ENCODE peak calls at places on chromosomes 3 and 15, in four cellular contexts. C is IMR-90, B is H1, U is H9. Q is an unnamed sample.

GRCh38 chr15:90512281-90512680 is 17.4 kb upstream of the CRTC3 start:
- DNase-seq in U (no peak), B (no peak), C (no peak), Q (no peak)

GRCh38 chr3:73324203-73325155 is 263.0 kb downstream of the EBLN2 start:
- DNase-seq in C (no peak), B (no peak), U (no peak), Q (peak; percentile 81)

GRCh38 chr3:187291512-187292132 is at the start of gene MASP1:
- DNase-seq in C (peak; percentile 38), U (peak; percentile 50), B (no peak), Q (peak; percentile 80)

GRCh38 chr15:58475573-58476524 is 44.1 kb downstream of the LIPC start:
- DNase-seq in U (no peak), C (peak; percentile 36), B (no peak), Q (no peak)

GRCh38 chr3:50211930-50212329 is 6.9 kb downstream of the SLC38A3 start:
- DNase-seq in U (no peak), B (no peak), C (peak; percentile 20), Q (no peak)

GRCh38 chr15:36458406-36458805 is 121.0 kb upstream of the CDIN1 start:
- DNase-seq in C (peak; percentile 57), U (no peak), B (no peak), Q (no peak)

GRCh38 chr3:88991496-88991895 is 115.9 kb upstream of the EPHA3 start:
- DNase-seq in B (no peak), U (no peak), C (peak; percentile 21), Q (no peak)

GRCh38 chr3:168511428-168512014 is 415.8 kb upstream of the GOLIM4 start:
- DNase-seq in B (no peak), U (no peak), C (peak; percentile 20), Q (peak; percentile 24)

GRCh38 chr3:119769394-119770149 is 12.3 kb upstream of the NR1I2 start:
- DNase-seq in U (no peak), B (no peak), C (peak; percentile 34), Q (no peak)

GRCh38 chr3:170562080-170562479 is 23.8 kb downstream of the SLC7A14 start:
- DNase-seq in B (no peak), U (no peak), C (no peak), Q (no peak)

GRCh38 chr3:68089572-68089991 is 435.2 kb upstream of the SUCLG2 start:
- DNase-seq in C (peak; percentile 9), B (no peak), U (no peak), Q (no peak)

GRCh38 chr15:58852347-58852746 is 81.1 kb downstream of the SLTM start:
- DNase-seq in B (no peak), U (no peak), C (no peak), Q (peak; percentile 45)

GRCh38 chr3:113531826-113532697 is at the start of gene SIDT1:
- DNase-seq in C (no peak), U (peak; percentile 42), B (no peak), Q (peak; percentile 10)

GRCh38 chr3:97736928-97737327 is 27.6 kb upstream of the ARL6 start:
- DNase-seq in C (no peak), B (no peak), U (no peak), Q (no peak)

GRCh38 chr3:52393131-52393807 is 51.6 kb downstream of the SEMA3G start:
- DNase-seq in U (no peak), B (no peak), C (no peak), Q (no peak)

GRCh38 chr3:69386535-69387385 is 872 bp upstream of the FRMD4B start:
- DNase-seq in B (no peak), U (no peak), C (no peak), Q (no peak)

GRCh38 chr3:196177567-196177966 is 33.6 kb downstream of the ZDHHC19 start:
- DNase-seq in U (no peak), C (no peak), B (no peak), Q (no peak)

GRCh38 chr15:78425643-78426042 is 12.4 kb upstream of the IREB2 start:
- DNase-seq in U (no peak), B (no peak), C (no peak), Q (no peak)

GRCh38 chr3:16840111-16840444 is 44.7 kb upstream of the PLCL2 start:
- DNase-seq in U (no peak), C (no peak), B (no peak), Q (no peak)

GRCh38 chr3:113659121-113659531 is 37.3 kb downstream of the USF3 start:
- DNase-seq in B (no peak), U (no peak), C (no peak), Q (peak; percentile 13)

GRCh38 chr3:87333393-87333892 is 57.1 kb upstream of the POU1F1 start:
- DNase-seq in C (peak; percentile 80), B (no peak), U (no peak), Q (peak; percentile 9)

GRCh38 chr3:71987089-71987735 is 202.3 kb upstream of the PROK2 start:
- DNase-seq in B (no peak), C (peak; percentile 11), U (peak; percentile 55), Q (peak; percentile 68)

GRCh38 chr3:101310580-101311375 is 9.6 kb downstream of the IMPG2 start:
- DNase-seq in B (no peak), U (no peak), C (peak; percentile 75), Q (no peak)

GRCh38 chr3:149449799-149450198 is 24.7 kb upstream of the TM4SF4 start:
- DNase-seq in B (no peak), C (peak; percentile 30), U (no peak), Q (peak; percentile 93)

GRCh38 chr3:31848921-31849320 is 132.1 kb downstream of the OSBPL10 start:
- DNase-seq in B (no peak), C (no peak), U (no peak), Q (no peak)

GRCh38 chr15:74387988-74388955 is 20.8 kb upstream of the CYP11A1 start:
- DNase-seq in C (no peak), B (no peak), U (no peak), Q (peak; percentile 34)

GRCh38 chr3:194121881-194122280 is 14.1 kb upstream of the HES1 start:
- DNase-seq in C (peak; percentile 62), U (no peak), B (no peak), Q (no peak)

GRCh38 chr3:194117114-194117845 is 18.7 kb upstream of the HES1 start:
- DNase-seq in B (no peak), U (no peak), C (no peak), Q (no peak)

GRCh38 chr3:194119831-194120230 is 16.1 kb upstream of the HES1 start:
- DNase-seq in U (no peak), C (no peak), B (no peak), Q (no peak)

GRCh38 chr3:194120789-194121770 is 14.9 kb upstream of the HES1 start:
- DNase-seq in B (no peak), U (no peak), C (no peak), Q (no peak)

GRCh38 chr3:194118920-194119319 is 17.0 kb upstream of the HES1 start:
- DNase-seq in U (no peak), B (no peak), C (no peak), Q (no peak)
- H3K56ac ChIP-seq in U (no peak overlapping the region), B (no peak overlapping the region), C (no peak overlapping the region), Q (no peak overlapping the region)

DNA sequence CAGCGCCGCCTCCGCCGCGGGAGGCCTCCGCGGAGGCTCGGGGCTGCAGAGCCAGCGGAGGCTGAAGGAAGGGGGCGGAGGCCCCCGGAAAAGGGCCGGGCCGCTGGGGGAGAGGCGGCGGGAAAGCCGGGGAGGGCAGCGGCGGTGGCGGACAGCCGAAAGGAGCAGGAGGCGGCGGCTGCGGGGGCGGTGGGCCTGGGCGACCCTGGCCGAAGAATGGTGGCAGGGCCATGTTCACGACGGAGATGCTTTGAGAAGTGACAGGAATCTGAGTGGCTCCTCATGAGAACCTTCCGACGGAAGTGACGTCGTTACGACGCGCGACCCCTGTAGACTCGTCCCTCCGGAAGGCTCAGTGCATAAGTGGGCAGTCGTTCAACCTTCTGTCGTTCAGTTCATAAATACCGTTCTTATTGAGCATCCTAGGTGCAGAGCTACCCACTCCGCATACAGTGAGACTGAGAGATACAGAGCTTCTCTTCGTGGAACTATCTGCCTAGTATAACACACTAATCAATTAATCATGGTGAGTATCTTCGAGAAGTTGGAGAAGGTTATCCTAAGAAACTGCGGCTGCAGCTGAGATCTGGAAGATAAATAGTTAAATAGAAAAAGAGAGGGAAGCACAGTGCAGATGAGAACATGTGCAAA is at the start of gene PDCD7:
- DNase-seq in C (peak; percentile 92), U (peak; percentile 87), B (peak; percentile 60), Q (peak; percentile 96)
- H2BK5ac ChIP-seq in C (peak within 1 kb of the TSS; percentile 94), U (no peak within 1 kb of the TSS), B (peak within 1 kb of the TSS; percentile 2), Q (no peak within 1 kb of the TSS)

GRCh38 chr15:56886878-56887781 is 31.3 kb upstream of the TCF12 start:
- DNase-seq in B (peak; percentile 68), C (peak; percentile 95), U (peak; percentile 93), Q (peak; percentile 97)
- H3K56ac ChIP-seq in B (peak overlapping the region; percentile 2), C (peak overlapping the region; percentile 98), U (no peak overlapping the region), Q (peak overlapping the region; percentile 89)

GRCh38 chr3:18740631-18741583 is 315.8 kb upstream of the SATB1 start:
- DNase-seq in B (no peak), C (no peak), U (no peak), Q (no peak)
- H2BK5ac ChIP-seq in B (no peak overlapping the region), C (no peak overlapping the region), U (no peak overlapping the region), Q (no peak overlapping the region)

DNA sequence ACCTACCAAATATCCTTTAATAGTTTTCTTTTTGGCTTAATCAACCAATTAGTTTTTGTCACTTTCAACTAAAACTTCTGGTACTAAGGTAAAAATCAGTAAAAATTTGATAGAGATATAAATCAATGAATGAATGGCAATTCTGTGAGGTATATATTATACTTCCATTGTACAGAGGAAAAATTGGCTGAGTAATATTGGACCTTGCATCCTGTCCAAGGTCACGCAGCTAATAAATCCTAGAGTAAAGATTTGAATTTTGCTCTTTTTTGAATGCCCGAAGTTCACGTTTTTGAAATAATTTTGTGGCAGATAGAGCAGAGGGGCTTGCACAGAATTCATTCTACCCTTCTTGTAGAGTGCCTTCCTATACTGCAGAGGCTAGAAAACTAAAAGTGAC is 81.1 kb upstream of the ZNF280D start:
- DNase-seq in B (no peak), U (no peak), C (no peak), Q (no peak)
- H3K56ac ChIP-seq in B (no peak overlapping the region), U (no peak overlapping the region), C (no peak overlapping the region), Q (no peak overlapping the region)

DNA sequence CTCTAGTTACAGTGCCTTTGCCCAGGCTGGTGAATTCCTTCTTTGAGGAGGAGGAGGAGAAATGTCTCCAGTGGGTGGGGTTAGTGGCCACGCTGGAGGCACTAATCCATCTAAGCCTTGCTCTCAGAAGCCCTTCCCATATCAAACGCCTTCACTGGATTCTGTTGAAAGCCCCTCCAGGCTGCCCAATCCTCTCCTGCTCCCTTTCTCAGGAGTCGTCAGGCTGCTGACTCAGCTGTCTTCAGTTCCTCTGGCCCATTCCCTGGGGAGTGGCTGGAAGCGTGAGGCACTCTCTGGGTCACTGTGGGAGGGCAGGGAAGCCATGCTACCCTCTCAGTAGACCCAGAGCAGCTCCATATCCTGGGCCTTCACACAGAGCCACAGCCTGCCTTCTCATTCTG is 2.7 kb downstream of the AP2M1 start:
- DNase-seq in C (peak; percentile 30), B (no peak), U (no peak), Q (peak; percentile 89)
- H2BK5ac ChIP-seq in C (peak overlapping the region; percentile 75), B (peak overlapping the region; percentile 93), U (no peak overlapping the region), Q (peak overlapping the region; percentile 86)

GRCh38 chr3:177470200-177470941 is 273.1 kb upstream of the TBL1XR1 start:
- DNase-seq in B (no peak), C (peak; percentile 51), U (no peak), Q (peak; percentile 76)

GRCh38 chr3:177467268-177467985 is 270.1 kb upstream of the TBL1XR1 start:
- DNase-seq in B (no peak), U (no peak), C (no peak), Q (no peak)

GRCh38 chr3:177471733-177472480 is 274.6 kb upstream of the TBL1XR1 start:
- DNase-seq in B (no peak), U (no peak), C (no peak), Q (no peak)

GRCh38 chr3:177468331-177468730 is 271.0 kb upstream of the TBL1XR1 start:
- DNase-seq in C (peak; percentile 96), B (no peak), U (no peak), Q (peak; percentile 87)

GRCh38 chr3:177468816-177469590 is 271.7 kb upstream of the TBL1XR1 start:
- DNase-seq in B (no peak), C (peak; percentile 49), U (no peak), Q (peak; percentile 75)
- H3K56ac ChIP-seq in B (no peak overlapping the region), C (no peak overlapping the region), U (no peak overlapping the region), Q (no peak overlapping the region)

Q was measured in mesendoderm.